ENCODE peak calls at places on chromosome 6, in nine cellular contexts. M, B, W, C, I, E, Z, X and P are unnamed samples.

GRCh38 chr6:115594894-115595293 is 465.8 kb downstream of the FRK start:
- DNase-seq in M (no peak), B (no peak), W (no peak), C (no peak), I (no peak), E (peak; percentile 17), Z (no peak), X (no peak), P (no peak)

GRCh38 chr6:133242761-133243590 is 1.8 kb downstream of the EYA4 start:
- DNase-seq in M (no peak), B (no peak), W (peak; percentile 64), C (no peak), I (no peak), E (no peak), Z (no peak), X (no peak), P (no peak)

GRCh38 chr6:31968791-31969711 is 2.9 kb downstream of the DXO start:
- DNase-seq in M (no peak), B (no peak), W (no peak), C (no peak), I (no peak), E (no peak), Z (no peak), X (no peak), P (no peak)

GRCh38 chr6:100506651-100507050 is 41.9 kb upstream of the SIM1 start:
- DNase-seq in M (peak; percentile 49), B (peak; percentile 53), W (peak; percentile 34), C (no peak), I (no peak), E (peak; percentile 27), Z (no peak), X (no peak), P (peak; percentile 56)

GRCh38 chr6:138517635-138518034 is 18.3 kb upstream of the NHSL1 start:
- DNase-seq in M (no peak), B (peak; percentile 69), W (peak; percentile 46), C (no peak), I (peak; percentile 63), E (peak; percentile 50), Z (no peak), X (peak; percentile 76), P (no peak)

GRCh38 chr6:134959603-134960002 is 9.7 kb upstream of the ALDH8A1 start:
- DNase-seq in M (no peak), B (no peak), W (no peak), C (no peak), I (no peak), E (no peak), Z (no peak), X (no peak), P (no peak)

GRCh38 chr6:5411414-5411813 is 150.1 kb downstream of the FARS2 start:
- DNase-seq in M (no peak), B (no peak), W (no peak), C (no peak), I (no peak), E (no peak), Z (no peak), X (no peak), P (no peak)

GRCh38 chr6:9100869-9101575 is 665.7 kb upstream of the SLC35B3 start:
- DNase-seq in M (no peak), B (no peak), W (no peak), C (no peak), I (no peak), E (no peak), Z (no peak), X (no peak), P (no peak)

GRCh38 chr6:109455161-109455501 is 441 bp downstream of the MICAL1 start:
- DNase-seq in M (no peak), B (no peak), W (peak; percentile 8), C (no peak), I (peak; percentile 63), E (no peak), Z (no peak), X (peak; percentile 72), P (no peak)

GRCh38 chr6:109457596-109457996 is 2.0 kb upstream of the MICAL1 start:
- DNase-seq in M (no peak), B (no peak), W (no peak), C (no peak), I (no peak), E (no peak), Z (no peak), X (no peak), P (no peak)

GRCh38 chr6:109456283-109456583 is 661 bp upstream of the MICAL1 start:
- DNase-seq in M (no peak), B (no peak), W (no peak), C (no peak), I (no peak), E (no peak), Z (no peak), X (no peak), P (no peak)

GRCh38 chr6:109455502-109456282 is at the start of gene MICAL1:
- DNase-seq in M (peak; percentile 38), B (peak; percentile 58), W (peak; percentile 53), C (no peak), I (peak; percentile 90), E (peak; percentile 57), Z (peak; percentile 72), X (peak; percentile 93), P (no peak)

GRCh38 chr6:109456710-109457595 is 1.4 kb upstream of the MICAL1 start:
- DNase-seq in M (no peak), B (peak; percentile 69), W (peak; percentile 86), C (no peak), I (peak; percentile 73), E (no peak), Z (peak; percentile 75), X (no peak), P (no peak)
- H3K4me3 ChIP-seq in M (peak overlapping the region; percentile 88), B (peak overlapping the region; percentile 89), W (peak overlapping the region; percentile 87), C (peak overlapping the region; percentile 91), I (peak overlapping the region; percentile 63), E (peak overlapping the region; percentile 91), Z (peak overlapping the region; percentile 75), X (peak overlapping the region; percentile 82), P (peak overlapping the region; percentile 89)

GRCh38 chr6:165306955-165307354 is 2.5 kb downstream of the C6orf118 start:
- DNase-seq in M (no peak), B (no peak), W (no peak), C (no peak), I (no peak), E (no peak), Z (no peak), X (no peak), P (no peak)

DNA sequence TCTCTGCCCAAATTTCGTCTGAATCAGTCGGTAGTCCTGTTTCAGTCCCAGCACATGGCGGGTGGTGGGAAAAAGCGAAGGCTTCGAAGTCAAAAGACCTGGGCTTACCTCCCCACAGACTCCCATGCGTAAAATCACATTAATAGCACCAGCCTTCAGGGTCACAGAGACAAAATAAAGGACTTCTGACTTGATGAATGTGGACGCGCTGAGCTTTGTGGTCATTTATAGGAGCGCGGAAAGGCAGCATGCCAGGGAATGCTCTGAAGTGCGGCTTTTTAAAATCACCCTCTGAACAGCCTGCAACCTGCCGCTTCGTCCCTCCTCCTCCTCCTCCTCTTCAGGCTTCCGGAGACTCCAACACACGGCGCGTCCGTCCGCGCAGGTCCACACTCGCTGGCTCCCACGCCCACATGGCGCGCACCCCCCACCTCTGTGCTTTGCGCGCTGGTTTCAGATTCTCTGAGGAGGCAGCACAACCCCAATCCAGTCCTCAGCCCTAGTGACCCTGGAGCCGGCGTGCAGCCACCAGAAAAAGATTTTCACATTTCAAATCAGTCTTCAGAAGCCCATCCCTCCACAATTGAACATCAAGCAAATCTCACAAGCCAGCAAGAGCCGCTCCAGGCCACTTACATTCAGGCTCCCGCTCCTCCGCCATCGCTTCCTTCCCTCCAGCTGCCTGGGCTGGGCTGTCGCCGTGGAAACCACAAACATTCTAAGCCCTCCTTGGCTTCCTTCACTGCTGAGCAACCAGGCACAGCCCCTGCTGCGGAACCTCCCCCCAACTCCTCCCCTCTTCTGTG is at the start of gene C6orf118:
- DNase-seq in M (peak; percentile 85), B (peak; percentile 84), W (peak; percentile 29), C (no peak), I (no peak), E (peak; percentile 59), Z (peak; percentile 21), X (no peak), P (peak; percentile 28)
- H3K4me3 ChIP-seq in M (peak within 1 kb of the TSS; percentile 57), B (peak within 1 kb of the TSS; percentile 59), W (no peak within 1 kb of the TSS), C (no peak within 1 kb of the TSS), I (peak within 1 kb of the TSS; percentile 24), E (peak within 1 kb of the TSS; percentile 56), Z (peak within 1 kb of the TSS; percentile 36), X (no peak within 1 kb of the TSS), P (peak within 1 kb of the TSS; percentile 51)

GRCh38 chr6:55654445-55654844 is 75.5 kb upstream of the HMGCLL1 start:
- DNase-seq in M (no peak), B (no peak), W (no peak), C (no peak), I (no peak), E (no peak), Z (no peak), X (no peak), P (no peak)

GRCh38 chr6:55665224-55665587 is 86.2 kb upstream of the HMGCLL1 start:
- DNase-seq in M (no peak), B (no peak), W (no peak), C (no peak), I (no peak), E (no peak), Z (no peak), X (no peak), P (no peak)

GRCh38 chr6:55664581-55665223 is 85.7 kb upstream of the HMGCLL1 start:
- DNase-seq in M (no peak), B (peak; percentile 36), W (no peak), C (no peak), I (no peak), E (no peak), Z (no peak), X (no peak), P (no peak)

GRCh38 chr6:55663914-55664313 is 84.9 kb upstream of the HMGCLL1 start:
- DNase-seq in M (no peak), B (no peak), W (no peak), C (no peak), I (no peak), E (no peak), Z (no peak), X (no peak), P (no peak)

DNA sequence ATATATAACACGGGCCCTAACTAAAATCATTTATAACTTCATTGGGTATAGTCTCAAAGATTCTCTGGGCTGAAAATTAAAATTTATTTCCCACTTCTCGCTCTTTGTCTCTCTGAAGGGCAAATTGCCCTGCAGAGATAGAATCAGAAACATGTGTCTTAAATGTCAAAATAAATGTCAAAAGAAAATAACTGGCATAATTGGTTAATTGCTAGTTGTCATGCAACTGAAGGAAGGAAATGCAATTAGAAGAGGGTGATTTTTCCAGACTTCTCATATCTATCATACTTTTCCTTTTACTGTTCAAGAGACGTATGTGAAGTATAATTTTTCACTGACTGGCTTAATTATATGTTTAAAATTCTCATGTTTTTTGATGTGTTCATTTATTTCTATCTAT is 80.3 kb upstream of the HMGCLL1 start:
- DNase-seq in M (no peak), B (no peak), W (no peak), C (no peak), I (no peak), E (no peak), Z (no peak), X (no peak), P (no peak)
- H3K4me3 ChIP-seq in M (no peak overlapping the region), B (no peak overlapping the region), W (no peak overlapping the region), C (no peak overlapping the region), I (no peak overlapping the region), E (no peak overlapping the region), Z (no peak overlapping the region), X (no peak overlapping the region), P (no peak overlapping the region)

GRCh38 chr6:111486921-111487320 is 3.9 kb upstream of the REV3L start:
- DNase-seq in M (no peak), B (no peak), W (no peak), C (no peak), I (no peak), E (no peak), Z (no peak), X (no peak), P (no peak)

GRCh38 chr6:111484655-111484974 is 1.6 kb upstream of the REV3L start:
- DNase-seq in M (no peak), B (peak; percentile 44), W (peak; percentile 32), C (no peak), I (no peak), E (peak; percentile 26), Z (no peak), X (peak; percentile 56), P (no peak)

GRCh38 chr6:111483736-111484654 is 977 bp upstream of the REV3L start:
- DNase-seq in M (peak; percentile 96), B (peak; percentile 98), W (peak; percentile 98), C (peak; percentile 95), I (peak; percentile 92), E (peak; percentile 98), Z (peak; percentile 94), X (peak; percentile 90), P (peak; percentile 90)

GRCh38 chr6:111486475-111486874 is 3.5 kb upstream of the REV3L start:
- DNase-seq in M (no peak), B (no peak), W (no peak), C (no peak), I (no peak), E (no peak), Z (no peak), X (no peak), P (no peak)

GRCh38 chr6:111485316-111485715 is 2.3 kb upstream of the REV3L start:
- DNase-seq in M (no peak), B (no peak), W (no peak), C (no peak), I (no peak), E (peak; percentile 34), Z (no peak), X (no peak), P (no peak)
- H3K4me3 ChIP-seq in M (no peak overlapping the region), B (no peak overlapping the region), W (no peak overlapping the region), C (no peak overlapping the region), I (no peak overlapping the region), E (peak overlapping the region; percentile 94), Z (no peak overlapping the region), X (peak overlapping the region; percentile 90), P (no peak overlapping the region)